ENCODE peak calls at places on chromosomes 11 and 22, in four cellular contexts. One of them, this sample, is unnamed.

GRCh38 chr11:121389651-121390050 is 62.5 kb upstream of the SORL1 start:
- DNase-seq in PC-3: no peak
- DNase-seq in bronchial epithelial cell: no peak
- DNase-seq in AG04449: no peak
- DNase-seq in this sample: no peak

GRCh38 chr11:10655227-10655626 is 38.3 kb downstream of the IRAG1 start:
- DNase-seq in PC-3: no peak
- DNase-seq in bronchial epithelial cell: no peak
- DNase-seq in AG04449: no peak
- DNase-seq in this sample: no peak

GRCh38 chr11:47337229-47337924 is 15.1 kb downstream of the MYBPC3 start:
- DNase-seq in PC-3: no peak
- DNase-seq in bronchial epithelial cell: no peak
- DNase-seq in AG04449: no peak
- DNase-seq in this sample: no peak

GRCh38 chr11:88431675-88432341 is 94.3 kb upstream of the CTSC start:
- DNase-seq in PC-3: peak
- DNase-seq in bronchial epithelial cell: peak
- DNase-seq in AG04449: no peak
- DNase-seq in this sample: no peak

GRCh38 chr11:69300124-69301032 is 6.4 kb downstream of the MYEOV start:
- DNase-seq in PC-3: peak
- DNase-seq in bronchial epithelial cell: no peak
- DNase-seq in AG04449: no peak
- DNase-seq in this sample: no peak

GRCh38 chr11:26079966-26080365 is 252.0 kb upstream of the ANO3 start:
- DNase-seq in PC-3: no peak
- DNase-seq in bronchial epithelial cell: peak
- DNase-seq in AG04449: no peak
- DNase-seq in this sample: no peak

GRCh38 chr22:23289851-23290724 is 109.8 kb downstream of the BCR start:
- DNase-seq in PC-3: peak
- DNase-seq in bronchial epithelial cell: peak
- DNase-seq in AG04449: no peak
- DNase-seq in this sample: no peak

GRCh38 chr11:2890466-2891241 is 5.1 kb upstream of the CDKN1C start:
- DNase-seq in PC-3: peak
- DNase-seq in bronchial epithelial cell: no peak
- DNase-seq in AG04449: no peak
- DNase-seq in this sample: no peak

GRCh38 chr11:50379484-50379883 is 346.8 kb downstream of the OR4C45 start:
- DNase-seq in PC-3: no peak
- DNase-seq in bronchial epithelial cell: no peak
- DNase-seq in AG04449: no peak
- DNase-seq in this sample: no peak

GRCh38 chr22:41847300-41847699 is 14.4 kb downstream of the SREBF2 start:
- DNase-seq in PC-3: no peak
- DNase-seq in bronchial epithelial cell: no peak
- DNase-seq in AG04449: no peak
- DNase-seq in this sample: no peak

GRCh38 chr11:92886243-92886905 is 83.1 kb upstream of the MTNR1B start:
- DNase-seq in PC-3: peak
- DNase-seq in bronchial epithelial cell: peak
- DNase-seq in AG04449: peak
- DNase-seq in this sample: peak
- TF ChIP-seq CTCF in PC-3: peak
- TF ChIP-seq CTCF in bronchial epithelial cell: peak
- TF ChIP-seq CTCF in AG04449: peak
- TF ChIP-seq CTCF in this sample: peak

GRCh38 chr11:114074546-114075342 is 15.2 kb downstream of the ZBTB16 start:
- DNase-seq in PC-3: no peak
- DNase-seq in bronchial epithelial cell: no peak
- DNase-seq in AG04449: no peak
- DNase-seq in this sample: no peak

GRCh38 chr11:114072978-114073377 is 13.5 kb downstream of the ZBTB16 start:
- DNase-seq in PC-3: no peak
- DNase-seq in bronchial epithelial cell: no peak
- DNase-seq in AG04449: no peak
- DNase-seq in this sample: no peak

GRCh38 chr11:114073506-114074381 is 14.2 kb downstream of the ZBTB16 start:
- DNase-seq in PC-3: no peak
- DNase-seq in bronchial epithelial cell: no peak
- DNase-seq in AG04449: no peak
- DNase-seq in this sample: no peak

GRCh38 chr11:114068327-114068726 is 8.8 kb downstream of the ZBTB16 start:
- DNase-seq in PC-3: no peak
- DNase-seq in bronchial epithelial cell: no peak
- DNase-seq in AG04449: no peak
- DNase-seq in this sample: no peak

DNA sequence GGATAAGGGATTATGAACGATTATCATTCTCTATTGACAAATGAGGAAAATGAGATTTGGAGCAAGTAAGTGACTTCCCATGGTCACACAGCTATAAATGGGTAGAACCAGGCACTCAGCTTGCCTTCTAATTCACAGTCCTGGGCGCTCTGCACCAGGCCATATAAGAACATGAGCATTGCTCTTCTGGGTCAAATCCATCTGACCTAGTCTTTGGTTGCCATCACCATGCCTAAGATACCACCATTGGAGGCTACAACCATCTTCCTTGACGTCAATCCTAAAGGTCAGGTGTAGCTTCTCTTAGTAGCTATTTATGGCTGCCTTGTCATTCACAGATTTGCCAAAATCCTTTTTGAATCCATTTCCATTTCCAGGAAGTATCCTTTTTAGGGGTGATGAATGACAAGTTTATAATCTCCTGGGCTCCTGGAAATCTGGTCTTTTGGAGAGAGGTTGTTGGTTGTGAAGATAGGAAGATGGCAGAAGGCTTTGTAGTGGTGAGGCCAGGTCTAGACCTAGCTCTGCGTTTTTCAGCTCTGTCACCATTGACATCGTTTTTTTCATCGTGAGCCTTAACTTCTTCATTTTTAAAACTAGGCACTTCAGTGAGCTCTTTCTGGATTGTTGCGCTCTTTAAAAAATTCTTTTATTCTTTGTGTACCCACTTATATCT is 11.1 kb downstream of the ZBTB16 start:
- DNase-seq in PC-3: no peak
- DNase-seq in bronchial epithelial cell: no peak
- DNase-seq in AG04449: no peak
- DNase-seq in this sample: no peak
- H3K4me3 ChIP-seq in PC-3: no peak
- H3K4me3 ChIP-seq in bronchial epithelial cell: no peak
- H3K4me3 ChIP-seq in AG04449: no peak
- H3K4me3 ChIP-seq in this sample: no peak

GRCh38 chr22:39496131-39496838 is 5.8 kb upstream of the MIEF1 start:
- DNase-seq in PC-3: peak
- DNase-seq in bronchial epithelial cell: peak
- DNase-seq in AG04449: no peak
- DNase-seq in this sample: no peak

GRCh38 chr22:39492186-39492585 is 9.9 kb upstream of the MIEF1 start:
- DNase-seq in PC-3: no peak
- DNase-seq in bronchial epithelial cell: no peak
- DNase-seq in AG04449: no peak
- DNase-seq in this sample: no peak

GRCh38 chr22:39494471-39495120 is 7.5 kb upstream of the MIEF1 start:
- DNase-seq in PC-3: no peak
- DNase-seq in bronchial epithelial cell: no peak
- DNase-seq in AG04449: no peak
- DNase-seq in this sample: no peak

GRCh38 chr22:39491696-39492095 is 10.4 kb upstream of the MIEF1 start:
- DNase-seq in PC-3: no peak
- DNase-seq in bronchial epithelial cell: no peak
- DNase-seq in AG04449: no peak
- DNase-seq in this sample: no peak

GRCh38 chr22:39493759-39494158 is 8.3 kb upstream of the MIEF1 start:
- DNase-seq in PC-3: peak
- DNase-seq in bronchial epithelial cell: peak
- DNase-seq in AG04449: peak
- DNase-seq in this sample: no peak
- TF ChIP-seq CTCF in PC-3: no peak
- TF ChIP-seq CTCF in bronchial epithelial cell: no peak
- TF ChIP-seq CTCF in AG04449: no peak
- TF ChIP-seq CTCF in this sample: no peak

GRCh38 chr11:13010737-13011342 is 1.7 kb downstream of the RASSF10 start:
- DNase-seq in PC-3: no peak
- DNase-seq in bronchial epithelial cell: peak
- DNase-seq in AG04449: no peak
- DNase-seq in this sample: no peak
- H3K4me3 ChIP-seq in PC-3: no peak
- H3K4me3 ChIP-seq in bronchial epithelial cell: peak
- H3K4me3 ChIP-seq in AG04449: no peak
- H3K4me3 ChIP-seq in this sample: peak

GRCh38 chr11:77073328-77074001 is 6.7 kb downstream of the CAPN5 start:
- DNase-seq in PC-3: peak
- DNase-seq in bronchial epithelial cell: peak
- DNase-seq in AG04449: peak
- DNase-seq in this sample: no peak
- TF ChIP-seq CTCF in PC-3: peak
- TF ChIP-seq CTCF in bronchial epithelial cell: peak
- TF ChIP-seq CTCF in AG04449: peak
- TF ChIP-seq CTCF in this sample: no peak

DNA sequence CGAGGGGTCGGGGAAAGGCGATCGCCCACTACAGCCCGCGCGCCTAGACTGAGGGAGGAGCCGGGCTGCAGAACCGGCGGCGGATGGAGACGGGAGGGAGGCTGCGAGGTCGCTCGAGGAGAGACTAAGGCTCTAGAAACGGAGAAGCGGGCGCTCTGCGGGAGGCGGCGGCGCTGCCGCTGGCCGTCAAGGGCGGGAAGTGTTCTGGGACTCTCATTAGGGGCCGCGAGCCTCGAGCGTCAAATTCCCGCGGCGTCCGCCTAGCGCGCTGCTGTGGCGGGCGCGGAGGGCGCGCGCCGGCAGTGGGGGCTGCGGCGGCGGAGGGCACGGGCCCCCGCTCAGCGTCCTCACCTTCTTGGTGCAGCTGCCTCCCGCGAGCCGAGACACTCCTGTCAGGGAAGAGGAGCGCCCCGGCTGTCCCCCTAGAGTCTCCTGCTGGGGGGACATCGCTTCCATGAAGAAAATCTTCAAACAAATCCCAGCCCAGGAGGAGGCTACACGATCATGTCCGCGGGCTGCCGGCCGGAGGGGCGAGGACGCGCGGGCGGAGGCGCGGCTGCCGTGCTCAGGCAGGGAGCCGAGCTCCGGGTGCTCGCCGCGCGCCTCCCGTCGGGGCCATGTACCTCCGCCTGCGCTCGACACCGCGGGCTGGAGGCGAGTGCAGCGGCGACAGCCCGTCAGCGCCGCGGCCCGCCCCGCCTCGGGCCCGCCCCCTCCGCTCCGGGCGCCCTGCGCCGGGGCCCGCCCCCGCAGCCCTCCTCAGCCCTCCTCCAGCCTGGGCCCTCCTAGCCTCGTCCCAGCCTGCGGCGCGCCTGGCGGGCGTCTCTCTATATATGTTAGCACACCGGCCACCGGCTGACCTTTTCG is at the start of gene ARHGAP20:
- DNase-seq in PC-3: peak
- DNase-seq in bronchial epithelial cell: no peak
- DNase-seq in AG04449: no peak
- DNase-seq in this sample: no peak
- H3K4me3 ChIP-seq in PC-3: peak
- H3K4me3 ChIP-seq in bronchial epithelial cell: peak
- H3K4me3 ChIP-seq in AG04449: peak
- H3K4me3 ChIP-seq in this sample: peak

GRCh38 chr22:43142881-43143562 is at the start of gene MCAT:
- DNase-seq in PC-3: peak
- DNase-seq in bronchial epithelial cell: no peak
- DNase-seq in AG04449: no peak
- DNase-seq in this sample: no peak
- TF ChIP-seq CTCF in PC-3: no peak
- TF ChIP-seq CTCF in bronchial epithelial cell: no peak
- TF ChIP-seq CTCF in AG04449: no peak
- TF ChIP-seq CTCF in this sample: no peak